ENCODE peak calls at places on chromosomes 12 and 14, in ten cellular contexts. One of them, this sample, is unnamed.

GRCh38 chr12:115075552-115076170 is 391.7 kb upstream of the TBX3 start:
- DNase-seq in GM23338: no peak
- DNase-seq in kidney epithelial cell: no peak
- DNase-seq in gastrocnemius medialis: no peak
- DNase-seq in BJ: no peak
- DNase-seq in astrocyte of the spinal cord: no peak
- DNase-seq in WERI-Rb-1: no peak
- DNase-seq in coronary artery: no peak
- DNase-seq in SK-N-SH: no peak
- DNase-seq in body of pancreas: no peak
- DNase-seq in this sample: no peak

GRCh38 chr14:57275023-57275664 is 6.4 kb downstream of the AP5M1 start:
- DNase-seq in GM23338: no peak
- DNase-seq in kidney epithelial cell: no peak
- DNase-seq in gastrocnemius medialis: no peak
- DNase-seq in BJ: no peak
- DNase-seq in astrocyte of the spinal cord: no peak
- DNase-seq in WERI-Rb-1: no peak
- DNase-seq in coronary artery: no peak
- DNase-seq in SK-N-SH: no peak
- DNase-seq in body of pancreas: no peak
- DNase-seq in this sample: no peak

GRCh38 chr12:115232455-115233156 is 548.6 kb upstream of the TBX3 start:
- DNase-seq in GM23338: no peak
- DNase-seq in kidney epithelial cell: no peak
- DNase-seq in gastrocnemius medialis: no peak
- DNase-seq in BJ: no peak
- DNase-seq in astrocyte of the spinal cord: peak
- DNase-seq in WERI-Rb-1: no peak
- DNase-seq in coronary artery: no peak
- DNase-seq in SK-N-SH: no peak
- DNase-seq in body of pancreas: no peak
- DNase-seq in this sample: no peak

GRCh38 chr14:96673706-96674105 is 123.5 kb upstream of the VRK1 start:
- DNase-seq in GM23338: no peak
- DNase-seq in kidney epithelial cell: no peak
- DNase-seq in gastrocnemius medialis: no peak
- DNase-seq in BJ: no peak
- DNase-seq in astrocyte of the spinal cord: no peak
- DNase-seq in WERI-Rb-1: no peak
- DNase-seq in coronary artery: no peak
- DNase-seq in SK-N-SH: no peak
- DNase-seq in body of pancreas: no peak
- DNase-seq in this sample: no peak

GRCh38 chr14:32933943-32934890 is 4.5 kb upstream of the NPAS3 start:
- DNase-seq in GM23338: peak
- DNase-seq in kidney epithelial cell: no peak
- DNase-seq in gastrocnemius medialis: no peak
- DNase-seq in BJ: no peak
- DNase-seq in astrocyte of the spinal cord: peak
- DNase-seq in WERI-Rb-1: peak
- DNase-seq in coronary artery: no peak
- DNase-seq in SK-N-SH: peak
- DNase-seq in body of pancreas: peak
- DNase-seq in this sample: no peak

GRCh38 chr14:44108601-44109000 is 398.5 kb downstream of the FSCB start:
- DNase-seq in GM23338: no peak
- DNase-seq in kidney epithelial cell: no peak
- DNase-seq in gastrocnemius medialis: no peak
- DNase-seq in BJ: no peak
- DNase-seq in astrocyte of the spinal cord: no peak
- DNase-seq in WERI-Rb-1: no peak
- DNase-seq in coronary artery: no peak
- DNase-seq in SK-N-SH: no peak
- DNase-seq in body of pancreas: no peak
- DNase-seq in this sample: peak

GRCh38 chr12:2112401-2112800 is 59.6 kb downstream of the CACNA1C start:
- DNase-seq in GM23338: no peak
- DNase-seq in kidney epithelial cell: no peak
- DNase-seq in gastrocnemius medialis: no peak
- DNase-seq in BJ: no peak
- DNase-seq in astrocyte of the spinal cord: no peak
- DNase-seq in WERI-Rb-1: peak
- DNase-seq in coronary artery: no peak
- DNase-seq in SK-N-SH: no peak
- DNase-seq in body of pancreas: no peak
- DNase-seq in this sample: no peak

GRCh38 chr12:57726151-57726883 is 12.2 kb downstream of the AGAP2 start:
- DNase-seq in GM23338: peak
- DNase-seq in kidney epithelial cell: peak
- DNase-seq in gastrocnemius medialis: peak
- DNase-seq in BJ: peak
- DNase-seq in astrocyte of the spinal cord: peak
- DNase-seq in WERI-Rb-1: peak
- DNase-seq in coronary artery: no peak
- DNase-seq in SK-N-SH: peak
- DNase-seq in body of pancreas: peak
- DNase-seq in this sample: peak

GRCh38 chr14:103512701-103513611 is 9.7 kb downstream of the CKB start:
- DNase-seq in GM23338: peak
- DNase-seq in kidney epithelial cell: no peak
- DNase-seq in gastrocnemius medialis: peak
- DNase-seq in BJ: no peak
- DNase-seq in astrocyte of the spinal cord: peak
- DNase-seq in WERI-Rb-1: peak
- DNase-seq in coronary artery: peak
- DNase-seq in SK-N-SH: no peak
- DNase-seq in body of pancreas: no peak
- DNase-seq in this sample: no peak

GRCh38 chr14:70988452-70988851 is 81.2 kb downstream of the PCNX1 start:
- DNase-seq in GM23338: peak
- DNase-seq in kidney epithelial cell: no peak
- DNase-seq in gastrocnemius medialis: no peak
- DNase-seq in BJ: no peak
- DNase-seq in astrocyte of the spinal cord: no peak
- DNase-seq in WERI-Rb-1: no peak
- DNase-seq in coronary artery: no peak
- DNase-seq in SK-N-SH: no peak
- DNase-seq in body of pancreas: no peak
- DNase-seq in this sample: no peak

GRCh38 chr14:94129758-94130414 is 482 bp upstream of the IFI27L2 start:
- DNase-seq in GM23338: peak
- DNase-seq in kidney epithelial cell: no peak
- DNase-seq in gastrocnemius medialis: no peak
- DNase-seq in BJ: no peak
- DNase-seq in astrocyte of the spinal cord: peak
- DNase-seq in WERI-Rb-1: peak
- DNase-seq in coronary artery: peak
- DNase-seq in SK-N-SH: peak
- DNase-seq in body of pancreas: no peak
- DNase-seq in this sample: no peak

GRCh38 chr14:56147980-56148901 is 30.0 kb downstream of the PELI2 start:
- DNase-seq in GM23338: peak
- DNase-seq in kidney epithelial cell: no peak
- DNase-seq in gastrocnemius medialis: no peak
- DNase-seq in BJ: no peak
- DNase-seq in astrocyte of the spinal cord: no peak
- DNase-seq in WERI-Rb-1: no peak
- DNase-seq in coronary artery: no peak
- DNase-seq in SK-N-SH: no peak
- DNase-seq in body of pancreas: no peak
- DNase-seq in this sample: no peak

GRCh38 chr14:55430024-55430690 is 10.3 kb downstream of the TBPL2 start:
- DNase-seq in GM23338: peak
- DNase-seq in kidney epithelial cell: peak
- DNase-seq in gastrocnemius medialis: no peak
- DNase-seq in BJ: peak
- DNase-seq in astrocyte of the spinal cord: peak
- DNase-seq in WERI-Rb-1: peak
- DNase-seq in coronary artery: no peak
- DNase-seq in SK-N-SH: peak
- DNase-seq in body of pancreas: peak
- DNase-seq in this sample: peak

GRCh38 chr14:99732436-99733220 is 48.5 kb downstream of the CYP46A1 start:
- DNase-seq in GM23338: no peak
- DNase-seq in kidney epithelial cell: no peak
- DNase-seq in gastrocnemius medialis: peak
- DNase-seq in BJ: no peak
- DNase-seq in astrocyte of the spinal cord: no peak
- DNase-seq in WERI-Rb-1: peak
- DNase-seq in coronary artery: peak
- DNase-seq in SK-N-SH: no peak
- DNase-seq in body of pancreas: peak
- DNase-seq in this sample: no peak

DNA sequence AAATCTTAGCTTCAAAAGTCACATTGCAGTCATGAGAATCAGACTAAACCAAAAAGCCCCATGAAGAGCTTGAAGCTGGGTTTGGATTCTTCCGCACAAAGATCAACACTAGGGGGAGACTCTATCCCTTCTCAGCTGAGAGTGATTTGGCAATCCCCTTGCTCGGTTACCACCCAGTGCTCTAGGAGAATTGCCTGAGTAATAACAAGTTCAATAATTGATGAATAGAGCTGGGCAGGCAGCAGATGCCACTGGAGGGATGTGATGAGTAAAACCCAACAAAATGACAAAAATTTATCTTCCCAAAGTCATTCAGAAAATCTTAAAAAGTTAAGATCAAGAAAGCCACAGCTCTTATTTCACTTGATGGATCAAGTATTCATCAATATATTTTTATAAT is 185.6 kb upstream of the ARID2 start:
- DNase-seq in GM23338: peak
- DNase-seq in kidney epithelial cell: peak
- DNase-seq in gastrocnemius medialis: peak
- DNase-seq in BJ: peak
- DNase-seq in astrocyte of the spinal cord: peak
- DNase-seq in WERI-Rb-1: peak
- DNase-seq in coronary artery: no peak
- DNase-seq in SK-N-SH: peak
- DNase-seq in body of pancreas: peak
- DNase-seq in this sample: peak
- TF ChIP-seq CTCF in GM23338: peak
- TF ChIP-seq CTCF in kidney epithelial cell: peak
- TF ChIP-seq CTCF in gastrocnemius medialis: peak
- TF ChIP-seq CTCF in BJ: peak
- TF ChIP-seq CTCF in astrocyte of the spinal cord: peak
- TF ChIP-seq CTCF in WERI-Rb-1: peak
- TF ChIP-seq CTCF in coronary artery: peak
- TF ChIP-seq CTCF in SK-N-SH: peak
- TF ChIP-seq CTCF in body of pancreas: peak
- TF ChIP-seq CTCF in this sample: peak

DNA sequence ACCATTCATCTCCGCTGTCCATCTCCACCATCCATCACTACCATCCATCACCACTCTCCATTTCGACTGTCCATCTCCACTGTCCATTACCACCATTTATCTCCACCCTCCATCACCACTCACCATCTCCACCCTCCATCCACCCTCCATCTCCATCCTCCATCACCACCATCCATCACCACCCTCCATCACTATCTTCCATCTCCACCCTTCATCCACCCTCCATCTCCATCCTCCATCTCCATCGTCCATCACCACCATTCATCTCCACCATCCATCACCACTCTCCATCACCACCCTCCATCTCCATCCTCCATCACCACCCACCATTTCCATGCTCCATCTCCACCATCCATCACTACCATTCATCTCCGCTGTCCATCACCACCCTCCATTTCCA is 5.2 kb upstream of the CEP170B start:
- DNase-seq in GM23338: no peak
- DNase-seq in kidney epithelial cell: no peak
- DNase-seq in gastrocnemius medialis: no peak
- DNase-seq in BJ: no peak
- DNase-seq in astrocyte of the spinal cord: no peak
- DNase-seq in WERI-Rb-1: no peak
- DNase-seq in coronary artery: no peak
- DNase-seq in SK-N-SH: no peak
- DNase-seq in body of pancreas: no peak
- DNase-seq in this sample: no peak
- H3K4me3 ChIP-seq in GM23338: no peak
- H3K4me3 ChIP-seq in kidney epithelial cell: no peak
- H3K4me3 ChIP-seq in gastrocnemius medialis: no peak
- H3K4me3 ChIP-seq in BJ: no peak
- H3K4me3 ChIP-seq in astrocyte of the spinal cord: no peak
- H3K4me3 ChIP-seq in WERI-Rb-1: no peak
- H3K4me3 ChIP-seq in coronary artery: no peak
- H3K4me3 ChIP-seq in SK-N-SH: no peak
- H3K4me3 ChIP-seq in body of pancreas: no peak
- H3K4me3 ChIP-seq in this sample: no peak

DNA sequence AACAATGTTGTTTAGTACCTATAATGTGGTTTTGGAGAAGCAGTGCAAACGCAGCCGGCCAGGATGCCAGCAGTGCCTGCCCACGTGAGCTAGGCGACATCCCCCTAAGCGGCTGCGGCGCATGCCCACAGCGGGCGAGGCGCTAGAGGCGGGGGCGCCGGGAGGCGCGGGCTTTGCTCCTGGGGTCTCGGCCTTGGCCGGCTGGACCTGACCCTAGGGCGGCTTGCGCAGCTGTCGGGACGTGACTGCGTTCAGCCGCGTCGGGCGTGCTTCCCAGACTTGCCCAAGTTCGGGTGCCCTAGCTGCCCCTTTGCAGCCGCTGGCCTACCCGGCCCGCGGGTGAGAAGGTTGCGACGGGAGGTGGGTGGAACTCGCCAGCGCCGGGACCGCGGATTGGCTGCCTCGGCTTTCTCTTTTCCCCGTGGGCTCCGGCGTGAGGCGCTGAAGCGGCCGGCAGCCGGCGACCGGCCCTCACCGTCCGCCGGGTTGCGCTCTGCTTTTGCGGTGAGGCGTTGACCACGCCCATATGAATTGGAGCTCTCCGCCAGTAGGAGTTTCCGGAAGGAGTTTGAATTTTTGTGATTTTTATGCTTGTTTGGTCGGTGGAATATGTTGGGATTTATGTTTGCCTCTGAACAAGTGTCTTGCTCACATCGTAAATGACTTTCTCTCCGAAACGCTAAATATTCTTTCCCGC is at the start of gene TMEM19:
- DNase-seq in GM23338: peak
- DNase-seq in kidney epithelial cell: peak
- DNase-seq in gastrocnemius medialis: peak
- DNase-seq in BJ: peak
- DNase-seq in astrocyte of the spinal cord: peak
- DNase-seq in WERI-Rb-1: peak
- DNase-seq in coronary artery: peak
- DNase-seq in SK-N-SH: peak
- DNase-seq in body of pancreas: peak
- DNase-seq in this sample: peak
- TF ChIP-seq CTCF in GM23338: no peak
- TF ChIP-seq CTCF in kidney epithelial cell: peak
- TF ChIP-seq CTCF in gastrocnemius medialis: peak
- TF ChIP-seq CTCF in BJ: peak
- TF ChIP-seq CTCF in astrocyte of the spinal cord: peak
- TF ChIP-seq CTCF in WERI-Rb-1: peak
- TF ChIP-seq CTCF in coronary artery: no peak
- TF ChIP-seq CTCF in SK-N-SH: peak
- TF ChIP-seq CTCF in body of pancreas: peak
- TF ChIP-seq CTCF in this sample: peak

DNA sequence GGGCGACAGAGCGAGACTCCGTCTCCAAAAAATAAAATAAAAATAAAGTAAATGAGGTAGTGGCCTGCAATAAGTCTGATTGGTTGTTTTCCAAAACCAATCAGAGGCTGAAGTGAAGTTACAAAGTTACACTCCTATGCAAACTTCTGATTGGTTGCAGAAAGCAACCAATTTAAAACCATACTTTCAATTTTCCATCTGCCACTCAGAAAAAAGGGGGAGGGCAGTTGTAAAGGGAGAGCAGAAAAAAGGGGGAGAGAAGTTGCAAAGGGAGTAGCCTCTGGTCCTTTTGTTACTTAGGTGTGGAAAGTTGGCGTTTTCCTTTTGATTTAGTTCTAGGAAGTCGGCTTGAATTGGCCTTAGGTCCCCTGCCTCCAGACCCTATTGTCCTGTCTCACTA is 12.6 kb upstream of the DNM1L start:
- DNase-seq in GM23338: no peak
- DNase-seq in kidney epithelial cell: no peak
- DNase-seq in gastrocnemius medialis: no peak
- DNase-seq in BJ: no peak
- DNase-seq in astrocyte of the spinal cord: no peak
- DNase-seq in WERI-Rb-1: no peak
- DNase-seq in coronary artery: no peak
- DNase-seq in SK-N-SH: no peak
- DNase-seq in body of pancreas: no peak
- DNase-seq in this sample: no peak
- H3K4me3 ChIP-seq in GM23338: no peak
- H3K4me3 ChIP-seq in kidney epithelial cell: peak
- H3K4me3 ChIP-seq in gastrocnemius medialis: no peak
- H3K4me3 ChIP-seq in BJ: no peak
- H3K4me3 ChIP-seq in astrocyte of the spinal cord: no peak
- H3K4me3 ChIP-seq in WERI-Rb-1: no peak
- H3K4me3 ChIP-seq in coronary artery: no peak
- H3K4me3 ChIP-seq in SK-N-SH: no peak
- H3K4me3 ChIP-seq in body of pancreas: no peak
- H3K4me3 ChIP-seq in this sample: no peak